ENCODE peak calls at places on chromosomes 1 and 21, in seven cellular contexts. N, S, G, X, K, E and I are unnamed samples.

GRCh38 chr1:153607381-153607780 is 5.6 kb downstream of the S100A16 start:
- DNase-seq in N (no peak), S (no peak), G (no peak), X (no peak), K (no peak), E (no peak), I (no peak)

GRCh38 chr1:60108223-60108622 is 34.7 kb upstream of the C1orf87 start:
- DNase-seq in N (no peak), S (no peak), G (no peak), X (no peak), K (no peak), E (no peak), I (no peak)

GRCh38 chr21:31133243-31133830 is 95.1 kb upstream of the KRTAP19-8 start:
- DNase-seq in N (no peak), S (no peak), G (no peak), X (no peak), K (no peak), E (no peak), I (no peak)

GRCh38 chr1:157230500-157230899 is 92.3 kb upstream of the ETV3 start:
- DNase-seq in N (peak), S (no peak), G (no peak), X (no peak), K (no peak), E (no peak), I (no peak)

GRCh38 chr21:36202721-36203602 is 46.3 kb downstream of the DOP1B start:
- DNase-seq in N (no peak), S (no peak), G (no peak), X (no peak), K (no peak), E (no peak), I (no peak)

GRCh38 chr1:4960336-4960735 is 305.9 kb downstream of the AJAP1 start:
- DNase-seq in N (no peak), S (no peak), G (no peak), X (no peak), K (no peak), E (no peak), I (no peak)

GRCh38 chr21:31316488-31317169 is 27.4 kb downstream of the TIAM1 start:
- DNase-seq in N (no peak), S (no peak), G (no peak), X (peak), K (no peak), E (no peak), I (no peak)

GRCh38 chr1:81915937-81916336 is 115.2 kb downstream of the ADGRL2 start:
- DNase-seq in N (no peak), S (no peak), G (no peak), X (no peak), K (no peak), E (no peak), I (no peak)

GRCh38 chr1:59445040-59445439 is 148.1 kb downstream of the FGGY start:
- DNase-seq in N (no peak), S (no peak), G (no peak), X (no peak), K (no peak), E (no peak), I (peak)

GRCh38 chr21:26490771-26491170 is 82.3 kb downstream of the CYYR1 start:
- DNase-seq in N (no peak), S (no peak), G (no peak), X (no peak), K (no peak), E (no peak), I (no peak)

GRCh38 chr1:239993333-239993732 is 98.3 kb upstream of the FMN2 start:
- DNase-seq in N (no peak), S (no peak), G (no peak), X (no peak), K (no peak), E (no peak), I (no peak)

GRCh38 chr1:3258431-3259003 is 189.5 kb downstream of the PRDM16 start:
- DNase-seq in N (no peak), S (no peak), G (no peak), X (no peak), K (no peak), E (no peak), I (no peak)

GRCh38 chr1:186113454-186113853 is 261.6 kb downstream of the TPR start:
- DNase-seq in N (no peak), S (no peak), G (no peak), X (no peak), K (no peak), E (no peak), I (no peak)

GRCh38 chr1:231192620-231193163 is 30.8 kb downstream of the TRIM67 start:
- DNase-seq in N (no peak), S (no peak), G (no peak), X (no peak), K (peak), E (no peak), I (peak)

GRCh38 chr1:86259390-86259789 is 102.8 kb upstream of the COL24A1 start:
- DNase-seq in N (no peak), S (no peak), G (no peak), X (no peak), K (no peak), E (no peak), I (no peak)
- TF ChIP-seq JUND in N (no peak), S (no peak), G (no peak), X (no peak), K (no peak), E (no peak), I (no peak)

GRCh38 chr1:66265796-66266195 is 268.2 kb upstream of the SGIP1 start:
- DNase-seq in N (no peak), S (no peak), G (no peak), X (no peak), K (no peak), E (no peak), I (no peak)

GRCh38 chr1:66266756-66267155 is 267.2 kb upstream of the SGIP1 start:
- DNase-seq in N (no peak), S (no peak), G (no peak), X (no peak), K (no peak), E (no peak), I (no peak)

GRCh38 chr1:66269222-66269621 is 264.7 kb upstream of the SGIP1 start:
- DNase-seq in N (no peak), S (no peak), G (no peak), X (no peak), K (no peak), E (no peak), I (no peak)

GRCh38 chr1:66266350-66266749 is 267.6 kb upstream of the SGIP1 start:
- DNase-seq in N (no peak), S (no peak), G (no peak), X (peak), K (no peak), E (no peak), I (peak)

GRCh38 chr1:66267211-66267940 is 266.6 kb upstream of the SGIP1 start:
- DNase-seq in N (no peak), S (no peak), G (no peak), X (no peak), K (no peak), E (no peak), I (no peak)
- TF ChIP-seq JUND in N (no peak), S (no peak), G (no peak), X (no peak), K (no peak), E (no peak), I (no peak)

DNA sequence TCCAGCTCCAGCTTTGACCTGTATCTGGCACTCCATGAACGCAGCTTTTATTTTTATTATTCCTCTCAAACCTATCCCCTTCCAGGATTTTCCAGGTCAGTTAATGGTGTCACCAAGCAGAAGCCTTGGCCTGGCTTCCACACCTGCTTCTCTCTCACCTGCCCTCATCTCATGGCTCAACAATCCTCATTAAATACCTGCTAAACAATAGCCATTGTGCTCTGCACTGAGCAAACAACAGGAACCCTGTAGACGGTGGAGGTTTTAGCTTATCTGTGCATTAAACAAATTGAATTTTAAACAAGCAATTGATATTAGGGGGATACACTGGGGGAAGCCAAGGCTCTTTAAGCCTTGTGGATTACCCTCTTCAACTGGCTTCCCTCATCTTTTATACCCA is 15.3 kb downstream of the PYCR2 start:
- DNase-seq in N (peak), S (no peak), G (no peak), X (no peak), K (no peak), E (no peak), I (no peak)
- TF ChIP-seq JUND in N (no peak), S (no peak), G (no peak), X (no peak), K (no peak), E (no peak), I (no peak)

GRCh38 chr1:97553975-97554374 is 366.9 kb downstream of the DPYD start:
- DNase-seq in N (no peak), S (no peak), G (no peak), X (no peak), K (no peak), E (no peak), I (no peak)
- TF ChIP-seq JUND in N (no peak), S (no peak), G (no peak), X (no peak), K (no peak), E (no peak), I (no peak)

GRCh38 chr1:218467101-218467728 is 122.1 kb downstream of the TGFB2 start:
- DNase-seq in N (no peak), S (no peak), G (no peak), X (no peak), K (no peak), E (no peak), I (no peak)
- TF ChIP-seq JUND in N (no peak), S (no peak), G (no peak), X (no peak), K (no peak), E (no peak), I (no peak)

GRCh38 chr21:38280446-38280845 is 23.7 kb downstream of the KCNJ15 start:
- DNase-seq in N (no peak), S (no peak), G (no peak), X (no peak), K (no peak), E (no peak), I (no peak)
- TF ChIP-seq JUND in N (no peak), S (no peak), G (no peak), X (no peak), K (no peak), E (no peak), I (no peak)

GRCh38 chr1:113552244-113552643 is 161.9 kb downstream of the MAGI3 start:
- DNase-seq in N (no peak), S (no peak), G (no peak), X (no peak), K (no peak), E (no peak), I (no peak)

GRCh38 chr1:113551728-113552127 is 161.4 kb downstream of the MAGI3 start:
- DNase-seq in N (no peak), S (no peak), G (no peak), X (no peak), K (no peak), E (no peak), I (no peak)

DNA sequence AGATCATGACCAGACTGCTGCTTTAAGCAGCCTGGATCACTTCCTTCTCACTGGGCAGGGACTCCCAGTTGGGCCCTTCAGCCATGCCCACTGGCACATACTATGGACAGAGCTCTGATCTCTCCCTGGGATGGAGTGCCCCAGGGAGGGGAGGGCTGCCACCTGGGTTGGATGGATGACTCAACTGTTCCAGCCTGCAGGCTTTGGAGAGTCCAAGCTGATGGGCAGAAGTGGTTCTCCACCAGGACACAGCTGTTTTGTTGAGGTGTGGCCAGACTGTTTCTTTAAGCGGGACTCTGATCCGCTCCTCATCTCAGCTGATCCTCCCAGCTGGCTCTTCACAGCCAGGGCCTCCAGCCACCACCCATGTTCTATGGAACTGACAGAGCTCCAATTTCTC is 166.9 kb downstream of the MAGI3 start:
- DNase-seq in N (no peak), S (no peak), G (no peak), X (no peak), K (no peak), E (no peak), I (no peak)
- TF ChIP-seq JUND in N (no peak), S (no peak), G (no peak), X (no peak), K (no peak), E (no peak), I (no peak)

GRCh38 chr1:225850370-225850769 is 31.8 kb downstream of the TMEM63A start:
- DNase-seq in N (no peak), S (no peak), G (no peak), X (no peak), K (no peak), E (no peak), I (no peak)
- TF ChIP-seq JUND in N (no peak), S (no peak), G (no peak), X (no peak), K (no peak), E (no peak), I (no peak)